ENCODE peak calls at places on chromosomes 13 and 19, in seven cellular contexts. U is GM12878; S is CD4-positive, alpha-beta T cell; W is AG04450; D is Daoy; Q is stimulated activated CD8-positive, alpha-beta memory T cell treated with anti-CD3 and anti-CD28 coated beads, Interleukin-15, amount 100 ng/mL, for 24 hours; K is caudate nucleus. T is an unnamed sample.

GRCh38 chr19:5498817-5499535 is 43.8 kb downstream of the ZNRF4 start:
- DNase-seq in U (no peak), S (no peak), W (no peak), D (no peak), Q (no peak), K (peak; percentile 2), T (peak; percentile 25)

GRCh38 chr13:53191091-53191490 is 162.5 kb downstream of the OLFM4 start:
- DNase-seq in U (no peak), S (no peak), W (no peak), D (peak; percentile 61), Q (no peak), K (no peak), T (no peak)

GRCh38 chr13:85261757-85262346 is 537.4 kb downstream of the SLITRK6 start:
- DNase-seq in U (no peak), S (no peak), W (no peak), D (no peak), Q (no peak), K (no peak), T (no peak)

GRCh38 chr13:67230774-67231480 is 791 bp upstream of the PCDH9 start:
- DNase-seq in U (no peak), S (no peak), W (peak; percentile 23), D (peak; percentile 42), Q (no peak), K (peak; percentile 79), T (peak; percentile 75)

GRCh38 chr13:40987606-40988280 is 31.4 kb downstream of the ELF1 start:
- DNase-seq in U (no peak), S (no peak), W (no peak), D (no peak), Q (no peak), K (no peak), T (no peak)

GRCh38 chr13:50078512-50079277 is 63.5 kb downstream of the KCNRG start:
- DNase-seq in U (no peak), S (no peak), W (no peak), D (no peak), Q (no peak), K (no peak), T (no peak)

GRCh38 chr19:14366529-14366928 is 14.7 kb upstream of the ADGRE5 start:
- DNase-seq in U (peak; percentile 98), S (peak; percentile 88), W (no peak), D (peak; percentile 70), Q (peak; percentile 43), K (peak; percentile 20), T (no peak)

GRCh38 chr13:24500977-24501376 is 11.6 kb downstream of the PARP4 start:
- DNase-seq in U (no peak), S (no peak), W (no peak), D (no peak), Q (no peak), K (no peak), T (no peak)

GRCh38 chr13:26978081-26978860 is 193.3 kb downstream of the USP12 start:
- DNase-seq in U (no peak), S (no peak), W (no peak), D (no peak), Q (no peak), K (no peak), T (no peak)

GRCh38 chr13:24747248-24748151 is 16.5 kb upstream of the RNF17 start:
- DNase-seq in U (no peak), S (no peak), W (no peak), D (peak; percentile 45), Q (no peak), K (no peak), T (no peak)

GRCh38 chr19:17090501-17091074 is 15.0 kb downstream of the MYO9B start:
- DNase-seq in U (no peak), S (no peak), W (no peak), D (peak; percentile 43), Q (no peak), K (no peak), T (no peak)

GRCh38 chr19:6868341-6868740 is 19.0 kb upstream of the ADGRE1 start:
- DNase-seq in U (no peak), S (no peak), W (no peak), D (no peak), Q (no peak), K (no peak), T (no peak)

GRCh38 chr19:55700813-55701212 is 25.8 kb downstream of the EPN1 start:
- DNase-seq in U (no peak), S (no peak), W (no peak), D (no peak), Q (no peak), K (no peak), T (no peak)

GRCh38 chr13:45299194-45299593 is 41.8 kb downstream of the TPT1 start:
- DNase-seq in U (no peak), S (no peak), W (no peak), D (peak; percentile 6), Q (no peak), K (no peak), T (no peak)

GRCh38 chr13:55566334-55566733 is 1574.4 kb upstream of the PRR20A start:
- DNase-seq in U (no peak), S (no peak), W (no peak), D (no peak), Q (no peak), K (no peak), T (no peak)

GRCh38 chr19:48398329-48399235 is 5.1 kb downstream of the GRIN2D start:
- DNase-seq in U (no peak), S (peak; percentile 84), W (no peak), D (peak; percentile 71), Q (peak; percentile 78), K (peak; percentile 11), T (peak; percentile 14)

GRCh38 chr13:95530178-95530577 is 22.3 kb upstream of the CLDN10 start:
- DNase-seq in U (no peak), S (no peak), W (no peak), D (peak; percentile 92), Q (no peak), K (no peak), T (no peak)

GRCh38 chr13:47076536-47076935 is 179.7 kb upstream of the HTR2A start:
- DNase-seq in U (no peak), S (no peak), W (no peak), D (no peak), Q (no peak), K (no peak), T (no peak)

GRCh38 chr13:60155978-60156377 is 7.8 kb downstream of the DIAPH3 start:
- DNase-seq in U (no peak), S (no peak), W (no peak), D (no peak), Q (no peak), K (no peak), T (no peak)

GRCh38 chr19:38565686-38566105 is 52.1 kb downstream of the MAP4K1 start:
- DNase-seq in U (no peak), S (no peak), W (no peak), D (no peak), Q (no peak), K (no peak), T (no peak)

GRCh38 chr19:38726761-38727301 is 17.4 kb downstream of the CAPN12 start:
- DNase-seq in U (no peak), S (no peak), W (no peak), D (no peak), Q (no peak), K (no peak), T (no peak)

GRCh38 chr19:12772323-12772722 is 3.0 kb downstream of the HOOK2 start:
- DNase-seq in U (no peak), S (no peak), W (no peak), D (no peak), Q (no peak), K (no peak), T (no peak)

GRCh38 chr13:98460519-98460918 is 116.4 kb downstream of the STK24 start:
- DNase-seq in U (no peak), S (no peak), W (no peak), D (no peak), Q (no peak), K (no peak), T (no peak)

GRCh38 chr13:45068036-45069001 is 52.0 kb upstream of the GTF2F2 start:
- DNase-seq in U (no peak), S (no peak), W (no peak), D (no peak), Q (no peak), K (no peak), T (no peak)

T was measured in amygdala.